ENCODE peak calls at places on chromosomes 11 and 22, in five cellular contexts. R is Jurkat, Clone E6-1; O is lower lobe of right lung; C is coronary artery; W is heart right ventricle. V is an unnamed sample.

GRCh38 chr11:129324533-129325175 is 51.0 kb upstream of the BARX2 start:
- DNase-seq in W (no peak), R (no peak), C (no peak), O (no peak), V (no peak)

GRCh38 chr11:13290221-13290980 is 12.8 kb downstream of the BMAL1 start:
- DNase-seq in R (no peak), O (no peak), C (no peak), W (no peak), V (no peak)

GRCh38 chr11:5004429-5005274 is 10.0 kb downstream of the OR51L1 start:
- DNase-seq in W (peak), C (no peak), O (no peak), R (peak), V (no peak)

GRCh38 chr22:47069270-47069669 is 306.8 kb downstream of the TBC1D22A start:
- DNase-seq in O (no peak), C (no peak), W (no peak), R (no peak), V (no peak)

GRCh38 chr11:131666617-131667016 is 296.2 kb downstream of the NTM start:
- DNase-seq in O (no peak), C (no peak), R (no peak), W (no peak), V (no peak)

GRCh38 chr11:91293119-91293518 is 931.5 kb upstream of the FAT3 start:
- DNase-seq in R (no peak), C (no peak), W (no peak), O (no peak), V (no peak)

GRCh38 chr11:125871391-125872137 is 15.9 kb upstream of the HYLS1 start:
- DNase-seq in C (no peak), R (peak), O (no peak), W (no peak), V (no peak)

GRCh38 chr11:25910090-25910489 is 421.8 kb upstream of the ANO3 start:
- DNase-seq in W (no peak), R (no peak), C (no peak), O (no peak), V (no peak)

GRCh38 chr11:71212871-71213559 is 39.4 kb downstream of the SHANK2 start:
- DNase-seq in O (no peak), C (peak), W (no peak), R (no peak), V (no peak)

GRCh38 chr11:102933627-102934026 is 21.9 kb downstream of the MMP13 start:
- DNase-seq in C (no peak), R (no peak), W (no peak), O (no peak), V (no peak)

GRCh38 chr11:86477495-86478155 is 102.9 kb downstream of the CCDC81 start:
- DNase-seq in C (peak), W (no peak), R (no peak), O (no peak), V (no peak)

GRCh38 chr11:128399186-128399585 is 188.2 kb downstream of the ETS1 start:
- DNase-seq in W (no peak), C (no peak), R (no peak), O (no peak), V (no peak)

GRCh38 chr11:47161134-47161854 is 15.4 kb downstream of the ARFGAP2 start:
- DNase-seq in C (no peak), R (no peak), O (peak), W (peak), V (peak)

GRCh38 chr11:8260202-8260996 is 3.3 kb downstream of the LMO1 start:
- DNase-seq in R (no peak), W (no peak), C (peak), O (peak), V (no peak)

GRCh38 chr11:23021287-23021863 is 161.1 kb upstream of the CCDC179 start:
- DNase-seq in O (no peak), C (no peak), W (no peak), R (no peak), V (no peak)

GRCh38 chr22:39896313-39896996 is 2.9 kb upstream of the ENTHD1 start:
- DNase-seq in R (peak), C (no peak), W (no peak), O (no peak), V (no peak)

GRCh38 chr11:112253605-112254242 is 6.9 kb downstream of the PLET1 start:
- DNase-seq in O (no peak), C (no peak), W (no peak), R (no peak), V (no peak)

GRCh38 chr11:43681543-43681942 is 1.0 kb downstream of the HSD17B12 start:
- DNase-seq in O (no peak), C (no peak), R (no peak), W (no peak), V (no peak)

GRCh38 chr11:48079602-48080001 is 99.2 kb downstream of the PTPRJ start:
- DNase-seq in R (no peak), C (no peak), O (no peak), W (no peak), V (no peak)

GRCh38 chr22:22810018-22810427 is 77.6 kb upstream of the IGLL5 start:
- DNase-seq in C (no peak), W (no peak), O (peak), R (no peak), V (peak)

GRCh38 chr22:31639640-31640039 is 22.4 kb downstream of the PISD start:
- DNase-seq in C (no peak), O (no peak), R (no peak), W (no peak), V (no peak)

GRCh38 chr11:17008099-17008498 is 6.1 kb downstream of the PLEKHA7 start:
- DNase-seq in C (no peak), R (no peak), W (no peak), O (no peak), V (no peak)

GRCh38 chr11:11349051-11349450 is 4.0 kb downstream of the CSNK2A3 start:
- DNase-seq in C (no peak), W (no peak), O (no peak), R (no peak), V (no peak)

GRCh38 chr11:94806436-94806835 is 38.3 kb downstream of the AMOTL1 start:
- DNase-seq in O (no peak), R (no peak), C (no peak), W (no peak), V (no peak)

GRCh38 chr22:17781319-17782031 is 7.2 kb upstream of the BID start:
- DNase-seq in R (peak), O (no peak), W (no peak), C (no peak), V (peak)

GRCh38 chr11:92082652-92083051 is 142.0 kb upstream of the FAT3 start:
- DNase-seq in C (no peak), O (no peak), R (no peak), W (no peak), V (no peak)

GRCh38 chr22:28410050-28410816 is 269.4 kb downstream of the TTC28 start:
- DNase-seq in R (no peak), O (no peak), W (no peak), C (no peak), V (no peak)

GRCh38 chr11:103897156-103897555 is 139.3 kb upstream of the DDI1 start:
- DNase-seq in R (no peak), W (no peak), O (no peak), C (no peak), V (no peak)

GRCh38 chr22:28448625-28449024 is 231.0 kb downstream of the TTC28 start:
- DNase-seq in W (no peak), O (no peak), C (no peak), R (no peak), V (no peak)

GRCh38 chr11:57643802-57644201 is 5.9 kb downstream of the YPEL4 start:
- DNase-seq in R (no peak), O (no peak), W (no peak), C (no peak), V (no peak)

GRCh38 chr22:39241632-39242388 is 3.0 kb downstream of the PDGFB start:
- DNase-seq in W (no peak), C (no peak), R (no peak), O (no peak), V (peak)

GRCh38 chr22:44439356-44440223 is 58.4 kb downstream of the RTL6 start:
- DNase-seq in O (no peak), C (no peak), W (no peak), R (no peak), V (no peak)

GRCh38 chr11:43515090-43515489 is 156.4 kb downstream of the TTC17 start:
- DNase-seq in R (no peak), O (no peak), C (no peak), W (no peak), V (no peak)

GRCh38 chr22:19800761-19801244 is 40.2 kb downstream of the TBX1 start:
- DNase-seq in C (no peak), W (no peak), R (no peak), O (peak), V (no peak)

GRCh38 chr11:2877474-2877873 is 8.1 kb downstream of the CDKN1C start:
- DNase-seq in R (no peak), O (no peak), C (no peak), W (no peak), V (no peak)

GRCh38 chr11:95299078-95299611 is 68.1 kb upstream of the SESN3 start:
- DNase-seq in R (peak), W (no peak), O (no peak), C (no peak), V (peak)

GRCh38 chr22:35637254-35637653 is 11.0 kb upstream of the APOL6 start:
- DNase-seq in R (no peak), W (no peak), O (no peak), C (no peak), V (no peak)

GRCh38 chr11:69212121-69213110 is 56.7 kb downstream of the SMIM38 start:
- DNase-seq in R (no peak), C (peak), W (no peak), O (no peak), V (no peak)

DNA sequence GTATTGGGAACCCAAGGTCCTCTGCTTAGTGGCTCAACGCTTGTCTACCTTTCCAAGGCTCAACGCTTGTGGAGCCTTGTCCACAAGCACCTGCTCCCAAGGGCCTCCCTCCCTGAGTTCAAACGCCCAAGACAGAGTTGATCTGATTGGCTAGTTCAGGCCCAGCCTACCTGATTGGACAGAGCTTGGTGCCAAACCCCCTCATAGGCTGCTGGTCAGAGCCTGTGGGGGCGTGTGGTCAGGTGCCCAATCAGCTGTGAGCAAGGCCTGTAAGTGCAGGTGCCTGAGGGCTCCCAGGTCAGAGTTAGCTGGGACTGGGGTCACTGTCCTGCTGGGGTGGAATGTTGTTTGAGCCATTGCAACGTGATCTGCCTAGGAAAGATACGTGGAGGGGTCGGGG is 16.9 kb upstream of the TMPRSS6 start:
- DNase-seq in O (no peak), W (no peak), R (no peak), C (no peak), V (no peak)
- H3K4me3 ChIP-seq in O (no peak), W (no peak), R (no peak), C (no peak), V (no peak)

DNA sequence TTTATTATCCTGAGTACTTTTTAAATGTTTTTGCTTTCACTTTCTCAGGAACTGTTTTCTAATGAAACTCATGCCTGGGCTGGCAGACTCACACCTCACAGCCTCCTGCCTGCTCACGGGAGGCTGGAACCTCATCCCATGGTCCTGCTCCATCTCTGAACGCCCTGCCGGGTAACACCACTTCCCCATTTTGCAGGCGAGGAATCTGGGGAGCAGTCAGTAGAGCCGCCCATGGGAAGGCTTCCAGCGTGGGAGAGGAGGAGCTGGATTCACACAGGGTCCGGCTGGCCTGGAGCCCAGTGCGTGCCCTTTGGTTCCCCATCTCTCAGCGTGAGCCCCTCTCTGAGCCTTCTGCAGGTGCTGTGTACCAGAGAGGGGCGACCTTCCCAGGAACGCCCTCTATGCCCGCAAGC is 53.6 kb downstream of the SCUBE1 start:
- DNase-seq in O (no peak), C (no peak), R (no peak), W (no peak), V (no peak)
- H3K4me3 ChIP-seq in O (peak), C (peak), R (no peak), W (peak), V (no peak)

GRCh38 chr11:119144825-119145476 is 3.9 kb upstream of the ABCG4 start:
- DNase-seq in R (peak), C (no peak), W (peak), O (peak), V (peak)

GRCh38 chr11:119149371-119150275 is 771 bp downstream of the ABCG4 start:
- DNase-seq in W (no peak), C (no peak), R (no peak), O (no peak), V (no peak)

GRCh38 chr11:119152043-119152442 is 3.2 kb downstream of the ABCG4 start:
- DNase-seq in O (no peak), R (peak), C (no peak), W (no peak), V (no peak)

GRCh38 chr11:119148855-119149370 is at the start of gene ABCG4:
- DNase-seq in W (no peak), R (no peak), C (no peak), O (peak), V (no peak)

GRCh38 chr11:119147604-119148333 is 1.1 kb upstream of the ABCG4 start:
- DNase-seq in R (peak), C (no peak), O (no peak), W (no peak), V (no peak)
- H3K4me3 ChIP-seq in R (no peak), C (no peak), O (no peak), W (no peak), V (no peak)

GRCh38 chr11:118610773-118611432 is 3.5 kb downstream of the PHLDB1 start:
- DNase-seq in C (no peak), O (peak), W (peak), R (no peak), V (peak)
- H3K4me3 ChIP-seq in C (peak), O (peak), W (peak), R (no peak), V (no peak)

V was measured in CD4-positive, CD25-positive, alpha-beta regulatory T cell.